ENCODE peak calls at places on chromosomes 4 and X, in ten cellular contexts. One of them, this sample, is unnamed.
A peak's percentile ranks its signal among the peaks of the same experiment; 100 is the strongest.

GRCh38 chrX:136259543-136259942 is 8.3 kb upstream of the MAP7D3 start:
- DNase-seq in uterus: no peak
- DNase-seq in upper lobe of right lung: no peak
- DNase-seq in astrocyte: peak; percentile 76
- DNase-seq in adrenal gland: no peak
- DNase-seq in ovary: no peak
- DNase-seq in neuronal stem cell: no peak
- DNase-seq in GM23248: peak; percentile 73
- DNase-seq in mesendoderm: peak; percentile 46
- DNase-seq in MM.1S: no peak
- DNase-seq in this sample: no peak

GRCh38 chr4:149531861-149532260 is 283.8 kb downstream of the IQCM start:
- DNase-seq in uterus: no peak
- DNase-seq in upper lobe of right lung: no peak
- DNase-seq in astrocyte: peak; percentile 42
- DNase-seq in adrenal gland: no peak
- DNase-seq in ovary: no peak
- DNase-seq in neuronal stem cell: no peak
- DNase-seq in GM23248: peak; percentile 32
- DNase-seq in mesendoderm: peak; percentile 7
- DNase-seq in MM.1S: no peak
- DNase-seq in this sample: no peak

GRCh38 chrX:67610282-67610681 is 66.5 kb downstream of the AR start:
- DNase-seq in uterus: no peak
- DNase-seq in upper lobe of right lung: no peak
- DNase-seq in astrocyte: no peak
- DNase-seq in adrenal gland: no peak
- DNase-seq in ovary: no peak
- DNase-seq in neuronal stem cell: no peak
- DNase-seq in GM23248: no peak
- DNase-seq in mesendoderm: no peak
- DNase-seq in MM.1S: peak; percentile 54
- DNase-seq in this sample: no peak

GRCh38 chr4:81499840-81500239 is 28.1 kb upstream of the RASGEF1B start:
- DNase-seq in uterus: no peak
- DNase-seq in upper lobe of right lung: no peak
- DNase-seq in astrocyte: no peak
- DNase-seq in adrenal gland: no peak
- DNase-seq in ovary: no peak
- DNase-seq in neuronal stem cell: peak; percentile 33
- DNase-seq in GM23248: no peak
- DNase-seq in mesendoderm: peak; percentile 71
- DNase-seq in MM.1S: no peak
- DNase-seq in this sample: no peak

GRCh38 chr4:7160439-7160838 is 31.9 kb upstream of the SORCS2 start:
- DNase-seq in uterus: peak; percentile 14
- DNase-seq in upper lobe of right lung: peak; percentile 39
- DNase-seq in astrocyte: no peak
- DNase-seq in adrenal gland: no peak
- DNase-seq in ovary: no peak
- DNase-seq in neuronal stem cell: no peak
- DNase-seq in GM23248: no peak
- DNase-seq in mesendoderm: no peak
- DNase-seq in MM.1S: no peak
- DNase-seq in this sample: no peak

GRCh38 chrX:101958139-101958538 is 26.3 kb upstream of the ZMAT1 start:
- DNase-seq in uterus: no peak
- DNase-seq in upper lobe of right lung: no peak
- DNase-seq in astrocyte: no peak
- DNase-seq in adrenal gland: no peak
- DNase-seq in ovary: no peak
- DNase-seq in neuronal stem cell: no peak
- DNase-seq in GM23248: peak; percentile 3
- DNase-seq in mesendoderm: no peak
- DNase-seq in MM.1S: no peak
- DNase-seq in this sample: no peak

GRCh38 chrX:49922291-49923241 is at the start of gene CLCN5:
- DNase-seq in uterus: peak; percentile 96
- DNase-seq in upper lobe of right lung: peak; percentile 98
- DNase-seq in astrocyte: peak; percentile 79
- DNase-seq in adrenal gland: peak; percentile 96
- DNase-seq in ovary: peak; percentile 95
- DNase-seq in neuronal stem cell: peak; percentile 91
- DNase-seq in GM23248: peak; percentile 93
- DNase-seq in mesendoderm: peak; percentile 96
- DNase-seq in MM.1S: peak; percentile 93
- DNase-seq in this sample: peak; percentile 93

GRCh38 chr4:6769984-6770420 is 12.5 kb upstream of the KIAA0232 start:
- DNase-seq in uterus: no peak
- DNase-seq in upper lobe of right lung: no peak
- DNase-seq in astrocyte: no peak
- DNase-seq in adrenal gland: no peak
- DNase-seq in ovary: no peak
- DNase-seq in neuronal stem cell: no peak
- DNase-seq in GM23248: no peak
- DNase-seq in mesendoderm: no peak
- DNase-seq in MM.1S: no peak
- DNase-seq in this sample: peak; percentile 94

GRCh38 chr4:168655182-168655581 is 158.3 kb downstream of the PALLD start:
- DNase-seq in uterus: no peak
- DNase-seq in upper lobe of right lung: no peak
- DNase-seq in astrocyte: no peak
- DNase-seq in adrenal gland: no peak
- DNase-seq in ovary: no peak
- DNase-seq in neuronal stem cell: no peak
- DNase-seq in GM23248: no peak
- DNase-seq in mesendoderm: no peak
- DNase-seq in MM.1S: peak; percentile 57
- DNase-seq in this sample: peak; percentile 51

GRCh38 chr4:76758290-76758882 is 139.6 kb downstream of the SOWAHB start:
- DNase-seq in uterus: no peak
- DNase-seq in upper lobe of right lung: no peak
- DNase-seq in astrocyte: peak; percentile 58
- DNase-seq in adrenal gland: peak; percentile 49
- DNase-seq in ovary: no peak
- DNase-seq in neuronal stem cell: peak; percentile 49
- DNase-seq in GM23248: peak; percentile 86
- DNase-seq in mesendoderm: peak; percentile 65
- DNase-seq in MM.1S: peak; percentile 34
- DNase-seq in this sample: peak; percentile 54

GRCh38 chr4:82491251-82491960 is 61.0 kb downstream of the ENOPH1 start:
- DNase-seq in uterus: no peak
- DNase-seq in upper lobe of right lung: no peak
- DNase-seq in astrocyte: no peak
- DNase-seq in adrenal gland: no peak
- DNase-seq in ovary: no peak
- DNase-seq in neuronal stem cell: no peak
- DNase-seq in GM23248: no peak
- DNase-seq in mesendoderm: no peak
- DNase-seq in MM.1S: no peak
- DNase-seq in this sample: no peak

GRCh38 chr4:78019494-78019893 is 37.6 kb upstream of the FRAS1 start:
- DNase-seq in uterus: no peak
- DNase-seq in upper lobe of right lung: no peak
- DNase-seq in astrocyte: no peak
- DNase-seq in adrenal gland: no peak
- DNase-seq in ovary: no peak
- DNase-seq in neuronal stem cell: no peak
- DNase-seq in GM23248: no peak
- DNase-seq in mesendoderm: no peak
- DNase-seq in MM.1S: no peak
- DNase-seq in this sample: no peak

GRCh38 chr4:138761638-138762205 is 253.9 kb upstream of the NOCT start:
- DNase-seq in uterus: no peak
- DNase-seq in upper lobe of right lung: no peak
- DNase-seq in astrocyte: peak; percentile 60
- DNase-seq in adrenal gland: no peak
- DNase-seq in ovary: no peak
- DNase-seq in neuronal stem cell: no peak
- DNase-seq in GM23248: peak; percentile 42
- DNase-seq in mesendoderm: no peak
- DNase-seq in MM.1S: no peak
- DNase-seq in this sample: no peak

GRCh38 chr4:181938641-181939040 is 304.6 kb upstream of the TENM3 start:
- DNase-seq in uterus: no peak
- DNase-seq in upper lobe of right lung: no peak
- DNase-seq in astrocyte: no peak
- DNase-seq in adrenal gland: no peak
- DNase-seq in ovary: no peak
- DNase-seq in neuronal stem cell: no peak
- DNase-seq in GM23248: no peak
- DNase-seq in mesendoderm: no peak
- DNase-seq in MM.1S: no peak
- DNase-seq in this sample: no peak

GRCh38 chrX:153556767-153557166 is 39.3 kb downstream of the ATP2B3 start:
- DNase-seq in uterus: no peak
- DNase-seq in upper lobe of right lung: no peak
- DNase-seq in astrocyte: no peak
- DNase-seq in adrenal gland: no peak
- DNase-seq in ovary: no peak
- DNase-seq in neuronal stem cell: no peak
- DNase-seq in GM23248: no peak
- DNase-seq in mesendoderm: no peak
- DNase-seq in MM.1S: no peak
- DNase-seq in this sample: no peak

GRCh38 chr4:98446499-98447375 is 185.6 kb downstream of the RAP1GDS1 start:
- DNase-seq in uterus: no peak
- DNase-seq in upper lobe of right lung: no peak
- DNase-seq in astrocyte: peak; percentile 95
- DNase-seq in adrenal gland: no peak
- DNase-seq in ovary: no peak
- DNase-seq in neuronal stem cell: no peak
- DNase-seq in GM23248: peak; percentile 63
- DNase-seq in mesendoderm: no peak
- DNase-seq in MM.1S: peak; percentile 10
- DNase-seq in this sample: peak; percentile 62

GRCh38 chr4:153495480-153496206 is 29.5 kb downstream of the TMEM131L start:
- DNase-seq in uterus: no peak
- DNase-seq in upper lobe of right lung: no peak
- DNase-seq in astrocyte: no peak
- DNase-seq in adrenal gland: no peak
- DNase-seq in ovary: no peak
- DNase-seq in neuronal stem cell: no peak
- DNase-seq in GM23248: no peak
- DNase-seq in mesendoderm: peak; percentile 68
- DNase-seq in MM.1S: no peak
- DNase-seq in this sample: no peak
- H3K4me1 ChIP-seq in uterus: no peaks in the 10 kb centered on the region
- H3K4me1 ChIP-seq in upper lobe of right lung: no peaks in the 10 kb centered on the region
- H3K4me1 ChIP-seq in astrocyte: peaks cover 24% of the 10 kb centered on the region
- H3K4me1 ChIP-seq in adrenal gland: no peaks in the 10 kb centered on the region
- H3K4me1 ChIP-seq in ovary: peaks cover 12% of the 10 kb centered on the region
- H3K4me1 ChIP-seq in neuronal stem cell: peaks cover 14% of the 10 kb centered on the region
- H3K4me1 ChIP-seq in GM23248: peaks cover 25% of the 10 kb centered on the region
- H3K4me1 ChIP-seq in mesendoderm: peaks cover 13% of the 10 kb centered on the region
- H3K4me1 ChIP-seq in MM.1S: no peaks in the 10 kb centered on the region
- H3K4me1 ChIP-seq in this sample: peaks cover 6% of the 10 kb centered on the region

GRCh38 chr4:173346074-173346473 is 11.9 kb upstream of the HMGB2 start:
- DNase-seq in uterus: no peak
- DNase-seq in upper lobe of right lung: no peak
- DNase-seq in astrocyte: peak; percentile 65
- DNase-seq in adrenal gland: no peak
- DNase-seq in ovary: no peak
- DNase-seq in neuronal stem cell: no peak
- DNase-seq in GM23248: peak; percentile 48
- DNase-seq in mesendoderm: peak; percentile 55
- DNase-seq in MM.1S: no peak
- DNase-seq in this sample: no peak

GRCh38 chr4:173347467-173347866 is 13.3 kb upstream of the HMGB2 start:
- DNase-seq in uterus: no peak
- DNase-seq in upper lobe of right lung: no peak
- DNase-seq in astrocyte: no peak
- DNase-seq in adrenal gland: no peak
- DNase-seq in ovary: no peak
- DNase-seq in neuronal stem cell: no peak
- DNase-seq in GM23248: no peak
- DNase-seq in mesendoderm: no peak
- DNase-seq in MM.1S: no peak
- DNase-seq in this sample: no peak

GRCh38 chr4:173345648-173346047 is 11.5 kb upstream of the HMGB2 start:
- DNase-seq in uterus: no peak
- DNase-seq in upper lobe of right lung: no peak
- DNase-seq in astrocyte: no peak
- DNase-seq in adrenal gland: no peak
- DNase-seq in ovary: no peak
- DNase-seq in neuronal stem cell: no peak
- DNase-seq in GM23248: no peak
- DNase-seq in mesendoderm: no peak
- DNase-seq in MM.1S: no peak
- DNase-seq in this sample: no peak

DNA sequence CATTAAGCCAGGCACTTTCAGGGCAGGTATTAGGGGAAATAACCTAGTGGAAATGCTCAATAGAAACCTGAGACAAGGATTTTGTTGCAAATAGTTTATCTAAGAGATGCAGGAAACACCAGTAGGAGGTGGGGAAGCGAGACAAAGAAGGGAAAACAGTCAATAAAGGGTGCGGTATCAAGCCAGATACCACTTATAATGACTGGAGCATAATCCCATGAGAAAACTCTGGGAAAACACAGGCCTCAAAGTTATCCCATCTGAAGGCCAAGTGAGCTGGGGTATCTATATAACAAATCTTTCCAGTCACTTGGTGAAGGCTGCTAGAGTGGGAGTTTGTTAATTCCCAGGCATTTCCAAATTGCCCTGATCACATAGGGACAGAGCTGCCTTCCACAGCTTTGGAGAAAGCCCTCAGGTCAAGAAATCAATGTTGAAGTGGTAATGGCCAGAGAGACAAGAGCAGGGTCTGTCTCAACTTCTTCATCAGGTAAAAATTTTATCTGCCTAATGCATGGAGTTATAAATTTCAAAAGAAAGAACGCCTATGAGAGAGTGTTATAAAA is 9.8 kb upstream of the HMGB2 start:
- DNase-seq in uterus: no peak
- DNase-seq in upper lobe of right lung: no peak
- DNase-seq in astrocyte: no peak
- DNase-seq in adrenal gland: no peak
- DNase-seq in ovary: no peak
- DNase-seq in neuronal stem cell: no peak
- DNase-seq in GM23248: no peak
- DNase-seq in mesendoderm: peak; percentile 60
- DNase-seq in MM.1S: no peak
- DNase-seq in this sample: no peak
- H3K27ac ChIP-seq in uterus: no peak overlapping the region
- H3K27ac ChIP-seq in upper lobe of right lung: no peak overlapping the region
- H3K27ac ChIP-seq in astrocyte: no peak overlapping the region
- H3K27ac ChIP-seq in adrenal gland: no peak overlapping the region
- H3K27ac ChIP-seq in ovary: no peak overlapping the region
- H3K27ac ChIP-seq in neuronal stem cell: no peak overlapping the region
- H3K27ac ChIP-seq in GM23248: no peak overlapping the region
- H3K27ac ChIP-seq in mesendoderm: no peak overlapping the region
- H3K27ac ChIP-seq in MM.1S: no peak overlapping the region
- H3K27ac ChIP-seq in this sample: no peak overlapping the region

GRCh38 chr4:164551713-164552040 is 202.3 kb upstream of the SMIM31 start:
- DNase-seq in uterus: no peak
- DNase-seq in upper lobe of right lung: no peak
- DNase-seq in astrocyte: no peak
- DNase-seq in adrenal gland: no peak
- DNase-seq in ovary: no peak
- DNase-seq in neuronal stem cell: no peak
- DNase-seq in GM23248: no peak
- DNase-seq in mesendoderm: no peak
- DNase-seq in MM.1S: no peak
- DNase-seq in this sample: no peak
- H3K36me3 ChIP-seq in uterus: no peaks in the 10 kb centered on the region
- H3K36me3 ChIP-seq in upper lobe of right lung: no peaks in the 10 kb centered on the region
- H3K36me3 ChIP-seq in astrocyte: no peaks in the 10 kb centered on the region
- H3K36me3 ChIP-seq in adrenal gland: no peaks in the 10 kb centered on the region
- H3K36me3 ChIP-seq in ovary: no peaks in the 10 kb centered on the region
- H3K36me3 ChIP-seq in neuronal stem cell: no peaks in the 10 kb centered on the region
- H3K36me3 ChIP-seq in GM23248: no peaks in the 10 kb centered on the region
- H3K36me3 ChIP-seq in mesendoderm: no peaks in the 10 kb centered on the region
- H3K36me3 ChIP-seq in MM.1S: no peaks in the 10 kb centered on the region
- H3K36me3 ChIP-seq in this sample: no peaks in the 10 kb centered on the region

GRCh38 chr4:68344049-68344448 is 5.8 kb downstream of the YTHDC1 start:
- DNase-seq in uterus: no peak
- DNase-seq in upper lobe of right lung: no peak
- DNase-seq in astrocyte: no peak
- DNase-seq in adrenal gland: no peak
- DNase-seq in ovary: no peak
- DNase-seq in neuronal stem cell: no peak
- DNase-seq in GM23248: no peak
- DNase-seq in mesendoderm: no peak
- DNase-seq in MM.1S: no peak
- DNase-seq in this sample: no peak
- H3K4me1 ChIP-seq in uterus: peaks cover 6% of the 10 kb centered on the region
- H3K4me1 ChIP-seq in upper lobe of right lung: peaks cover 88% of the 10 kb centered on the region
- H3K4me1 ChIP-seq in astrocyte: peaks cover 14% of the 10 kb centered on the region
- H3K4me1 ChIP-seq in adrenal gland: peaks cover 26% of the 10 kb centered on the region
- H3K4me1 ChIP-seq in ovary: peaks cover 13% of the 10 kb centered on the region
- H3K4me1 ChIP-seq in neuronal stem cell: peaks cover 3% of the 10 kb centered on the region
- H3K4me1 ChIP-seq in GM23248: peaks cover 66% of the 10 kb centered on the region
- H3K4me1 ChIP-seq in mesendoderm: peaks cover 6% of the 10 kb centered on the region
- H3K4me1 ChIP-seq in MM.1S: peaks cover 20% of the 10 kb centered on the region
- H3K4me1 ChIP-seq in this sample: peaks cover 10% of the 10 kb centered on the region

This sample was measured in small intestine.